ENCODE peak calls at places on chromosome 7, in four cellular contexts. W is ecto neural progenitor cell, Q is iris pigment epithelial cell, Y is NCI-H2081 treated with DMSO at 0.1 percent for 48 hours. I is an unnamed sample.

GRCh38 chr7:100400656-100401055 is 27.4 kb downstream of the PILRA start:
- DNase-seq in W (peak), Q (no peak), Y (no peak), I (peak)

GRCh38 chr7:75915416-75916156 is 631 bp downstream of the POR start:
- DNase-seq in W (no peak), Q (peak), Y (no peak), I (peak)

GRCh38 chr7:51053194-51053925 is 263.2 kb downstream of the COBL start:
- DNase-seq in W (no peak), Q (no peak), Y (no peak), I (no peak)

GRCh38 chr7:77479536-77480088 is 57.5 kb upstream of the PTPN12 start:
- DNase-seq in W (no peak), Q (peak), Y (no peak), I (peak)

GRCh38 chr7:17078298-17078697 is 196.5 kb upstream of the AGR3 start:
- DNase-seq in W (no peak), Q (no peak), Y (no peak), I (no peak)

GRCh38 chr7:66050990-66051424 is 24.6 kb upstream of the ASL start:
- DNase-seq in W (no peak), Q (peak), Y (no peak), I (peak)

GRCh38 chr7:5344342-5344741 is 61.6 kb downstream of the SLC29A4 start:
- DNase-seq in W (no peak), Q (no peak), Y (no peak), I (no peak)

GRCh38 chr7:141480953-141481352 is 70.3 kb upstream of the AGK start:
- DNase-seq in W (no peak), Q (no peak), Y (no peak), I (no peak)

GRCh38 chr7:18037609-18038008 is 10.0 kb upstream of the PRPS1L1 start:
- DNase-seq in W (no peak), Q (no peak), Y (no peak), I (no peak)

GRCh38 chr7:3721422-3721821 is 420.4 kb downstream of the SDK1 start:
- DNase-seq in W (no peak), Q (no peak), Y (no peak), I (no peak)

GRCh38 chr7:57437581-57437980 is 12.4 kb upstream of the ZNF716 start:
- DNase-seq in W (no peak), Q (no peak), Y (no peak), I (no peak)

GRCh38 chr7:133854739-133855138 is 272.4 kb upstream of the LRGUK start:
- DNase-seq in W (no peak), Q (peak), Y (peak), I (peak)

GRCh38 chr7:35985126-35985754 is 167.8 kb upstream of the EEPD1 start:
- DNase-seq in W (peak), Q (peak), Y (peak), I (peak)

GRCh38 chr7:28808786-28809533 is 149.2 kb downstream of the TRIL start:
- DNase-seq in W (no peak), Q (peak), Y (no peak), I (no peak)

GRCh38 chr7:40800771-40801170 is 666.0 kb downstream of the SUGCT start:
- DNase-seq in W (no peak), Q (no peak), Y (no peak), I (no peak)

GRCh38 chr7:184768-185264 is 7.6 kb upstream of the FAM20C start:
- DNase-seq in W (no peak), Q (no peak), Y (no peak), I (no peak)

GRCh38 chr7:121544199-121544598 is 148.1 kb upstream of the FAM3C start:
- DNase-seq in W (no peak), Q (no peak), Y (no peak), I (no peak)

GRCh38 chr7:131547589-131547988 is 8.8 kb downstream of the PODXL start:
- DNase-seq in W (no peak), Q (no peak), Y (no peak), I (no peak)

GRCh38 chr7:111356941-111357340 is 205.4 kb downstream of the IMMP2L start:
- DNase-seq in W (no peak), Q (no peak), Y (no peak), I (no peak)

GRCh38 chr7:140062118-140062527 is 628 bp downstream of the PARP12 start:
- DNase-seq in W (peak), Q (no peak), Y (no peak), I (no peak)

GRCh38 chr7:142942746-142943145 is 3.5 kb downstream of the LLCFC1 start:
- DNase-seq in W (no peak), Q (no peak), Y (no peak), I (no peak)

GRCh38 chr7:79434867-79435266 is 18.6 kb downstream of the MAGI2 start:
- DNase-seq in W (no peak), Q (peak), Y (no peak), I (peak)

GRCh38 chr7:124874644-124875163 is 54.9 kb downstream of the POT1 start:
- DNase-seq in W (no peak), Q (no peak), Y (no peak), I (no peak)

GRCh38 chr7:44292876-44293560 is 32.4 kb downstream of the CAMK2B start:
- DNase-seq in W (peak), Q (no peak), Y (no peak), I (no peak)

GRCh38 chr7:149598721-149599308 is 101.2 kb upstream of the ZNF746 start:
- DNase-seq in W (peak), Q (peak), Y (no peak), I (peak)

GRCh38 chr7:102292813-102293798 is 6.4 kb downstream of the SH2B2 start:
- DNase-seq in W (no peak), Q (no peak), Y (no peak), I (no peak)

GRCh38 chr7:41993173-41993867 is 243.7 kb downstream of the GLI3 start:
- DNase-seq in W (no peak), Q (peak), Y (no peak), I (no peak)

GRCh38 chr7:26855421-26855820 is 9.0 kb downstream of the SKAP2 start:
- DNase-seq in W (no peak), Q (no peak), Y (no peak), I (peak)

GRCh38 chr7:111113263-111114017 is 22.5 kb downstream of the LRRN3 start:
- DNase-seq in W (no peak), Q (peak), Y (no peak), I (no peak)

GRCh38 chr7:122136639-122137253 is 7.3 kb downstream of the AASS start:
- DNase-seq in W (no peak), Q (peak), Y (no peak), I (no peak)

GRCh38 chr7:75914655-75915415 is at the start of gene POR:
- DNase-seq in W (peak), Q (peak), Y (peak), I (peak)

I was measured in HT-29.